ENCODE peak calls at places on chromosomes 6 and 20, in nine cellular contexts. One of them, this sample, is unnamed.

GRCh38 chr6:12937971-12938370 is 221.4 kb downstream of the PHACTR1 start:
- DNase-seq in stimulated activated CD8-positive, alpha-beta memory T cell treated with anti-CD3 and anti-CD28 coated beads, Interleukin-4, amount 100 ng/mL, for 4 hours: no peak
- DNase-seq in naive thymus-derived CD4-positive, alpha-beta T cell: no peak
- DNase-seq in Daoy: no peak
- DNase-seq in choroid plexus epithelial cell: no peak
- DNase-seq in prostate gland: no peak
- DNase-seq in CD8-positive, alpha-beta T cell: no peak
- DNase-seq in psoas muscle: no peak
- DNase-seq in HEK293T: no peak
- DNase-seq in this sample: no peak

GRCh38 chr6:133549252-133549925 is 308.2 kb downstream of the EYA4 start:
- DNase-seq in stimulated activated CD8-positive, alpha-beta memory T cell treated with anti-CD3 and anti-CD28 coated beads, Interleukin-4, amount 100 ng/mL, for 4 hours: no peak
- DNase-seq in naive thymus-derived CD4-positive, alpha-beta T cell: no peak
- DNase-seq in Daoy: no peak
- DNase-seq in choroid plexus epithelial cell: no peak
- DNase-seq in prostate gland: no peak
- DNase-seq in CD8-positive, alpha-beta T cell: no peak
- DNase-seq in psoas muscle: no peak
- DNase-seq in HEK293T: no peak
- DNase-seq in this sample: peak

GRCh38 chr6:32179746-32180405 is 1.7 kb downstream of the RNF5 start:
- DNase-seq in stimulated activated CD8-positive, alpha-beta memory T cell treated with anti-CD3 and anti-CD28 coated beads, Interleukin-4, amount 100 ng/mL, for 4 hours: no peak
- DNase-seq in naive thymus-derived CD4-positive, alpha-beta T cell: no peak
- DNase-seq in Daoy: no peak
- DNase-seq in choroid plexus epithelial cell: no peak
- DNase-seq in prostate gland: no peak
- DNase-seq in CD8-positive, alpha-beta T cell: no peak
- DNase-seq in psoas muscle: no peak
- DNase-seq in HEK293T: no peak
- DNase-seq in this sample: no peak

GRCh38 chr20:34215711-34216381 is 25.4 kb upstream of the ASIP start:
- DNase-seq in stimulated activated CD8-positive, alpha-beta memory T cell treated with anti-CD3 and anti-CD28 coated beads, Interleukin-4, amount 100 ng/mL, for 4 hours: peak
- DNase-seq in naive thymus-derived CD4-positive, alpha-beta T cell: peak
- DNase-seq in Daoy: peak
- DNase-seq in choroid plexus epithelial cell: peak
- DNase-seq in prostate gland: peak
- DNase-seq in CD8-positive, alpha-beta T cell: peak
- DNase-seq in psoas muscle: peak
- DNase-seq in HEK293T: peak
- DNase-seq in this sample: peak

GRCh38 chr20:46330072-46330763 is 21.9 kb upstream of the CDH22 start:
- DNase-seq in stimulated activated CD8-positive, alpha-beta memory T cell treated with anti-CD3 and anti-CD28 coated beads, Interleukin-4, amount 100 ng/mL, for 4 hours: no peak
- DNase-seq in naive thymus-derived CD4-positive, alpha-beta T cell: no peak
- DNase-seq in Daoy: no peak
- DNase-seq in choroid plexus epithelial cell: no peak
- DNase-seq in prostate gland: peak
- DNase-seq in CD8-positive, alpha-beta T cell: no peak
- DNase-seq in psoas muscle: no peak
- DNase-seq in HEK293T: no peak
- DNase-seq in this sample: no peak

GRCh38 chr6:23633986-23634385 is 492.0 kb upstream of the NRSN1 start:
- DNase-seq in stimulated activated CD8-positive, alpha-beta memory T cell treated with anti-CD3 and anti-CD28 coated beads, Interleukin-4, amount 100 ng/mL, for 4 hours: no peak
- DNase-seq in naive thymus-derived CD4-positive, alpha-beta T cell: no peak
- DNase-seq in Daoy: no peak
- DNase-seq in choroid plexus epithelial cell: no peak
- DNase-seq in prostate gland: no peak
- DNase-seq in CD8-positive, alpha-beta T cell: no peak
- DNase-seq in psoas muscle: no peak
- DNase-seq in HEK293T: no peak
- DNase-seq in this sample: no peak

GRCh38 chr20:19543114-19543513 is 214.9 kb upstream of the RIN2 start:
- DNase-seq in stimulated activated CD8-positive, alpha-beta memory T cell treated with anti-CD3 and anti-CD28 coated beads, Interleukin-4, amount 100 ng/mL, for 4 hours: no peak
- DNase-seq in naive thymus-derived CD4-positive, alpha-beta T cell: peak
- DNase-seq in Daoy: no peak
- DNase-seq in choroid plexus epithelial cell: no peak
- DNase-seq in prostate gland: no peak
- DNase-seq in CD8-positive, alpha-beta T cell: no peak
- DNase-seq in psoas muscle: no peak
- DNase-seq in HEK293T: no peak
- DNase-seq in this sample: no peak

GRCh38 chr6:130676077-130676772 is 151.0 kb upstream of the SMLR1 start:
- DNase-seq in stimulated activated CD8-positive, alpha-beta memory T cell treated with anti-CD3 and anti-CD28 coated beads, Interleukin-4, amount 100 ng/mL, for 4 hours: no peak
- DNase-seq in naive thymus-derived CD4-positive, alpha-beta T cell: no peak
- DNase-seq in Daoy: no peak
- DNase-seq in choroid plexus epithelial cell: peak
- DNase-seq in prostate gland: no peak
- DNase-seq in CD8-positive, alpha-beta T cell: no peak
- DNase-seq in psoas muscle: no peak
- DNase-seq in HEK293T: no peak
- DNase-seq in this sample: no peak

GRCh38 chr6:112087916-112088315 is 525 bp downstream of the FAM229B start:
- DNase-seq in stimulated activated CD8-positive, alpha-beta memory T cell treated with anti-CD3 and anti-CD28 coated beads, Interleukin-4, amount 100 ng/mL, for 4 hours: no peak
- DNase-seq in naive thymus-derived CD4-positive, alpha-beta T cell: no peak
- DNase-seq in Daoy: no peak
- DNase-seq in choroid plexus epithelial cell: peak
- DNase-seq in prostate gland: no peak
- DNase-seq in CD8-positive, alpha-beta T cell: no peak
- DNase-seq in psoas muscle: no peak
- DNase-seq in HEK293T: no peak
- DNase-seq in this sample: no peak

GRCh38 chr6:167789358-167789757 is 37.4 kb upstream of the AFDN start:
- DNase-seq in stimulated activated CD8-positive, alpha-beta memory T cell treated with anti-CD3 and anti-CD28 coated beads, Interleukin-4, amount 100 ng/mL, for 4 hours: no peak
- DNase-seq in naive thymus-derived CD4-positive, alpha-beta T cell: no peak
- DNase-seq in Daoy: no peak
- DNase-seq in choroid plexus epithelial cell: no peak
- DNase-seq in prostate gland: no peak
- DNase-seq in CD8-positive, alpha-beta T cell: no peak
- DNase-seq in psoas muscle: no peak
- DNase-seq in HEK293T: no peak
- DNase-seq in this sample: no peak

GRCh38 chr6:125357515-125358256 is 55.9 kb upstream of the HDDC2 start:
- DNase-seq in stimulated activated CD8-positive, alpha-beta memory T cell treated with anti-CD3 and anti-CD28 coated beads, Interleukin-4, amount 100 ng/mL, for 4 hours: no peak
- DNase-seq in naive thymus-derived CD4-positive, alpha-beta T cell: peak
- DNase-seq in Daoy: peak
- DNase-seq in choroid plexus epithelial cell: peak
- DNase-seq in prostate gland: no peak
- DNase-seq in CD8-positive, alpha-beta T cell: no peak
- DNase-seq in psoas muscle: no peak
- DNase-seq in HEK293T: no peak
- DNase-seq in this sample: no peak

GRCh38 chr6:134077301-134077700 is 24.9 kb upstream of the SLC2A12 start:
- DNase-seq in stimulated activated CD8-positive, alpha-beta memory T cell treated with anti-CD3 and anti-CD28 coated beads, Interleukin-4, amount 100 ng/mL, for 4 hours: no peak
- DNase-seq in naive thymus-derived CD4-positive, alpha-beta T cell: no peak
- DNase-seq in Daoy: peak
- DNase-seq in choroid plexus epithelial cell: peak
- DNase-seq in prostate gland: no peak
- DNase-seq in CD8-positive, alpha-beta T cell: no peak
- DNase-seq in psoas muscle: no peak
- DNase-seq in HEK293T: no peak
- DNase-seq in this sample: no peak

GRCh38 chr6:30169658-30170614 is 6.6 kb downstream of the TRIM15 start:
- DNase-seq in stimulated activated CD8-positive, alpha-beta memory T cell treated with anti-CD3 and anti-CD28 coated beads, Interleukin-4, amount 100 ng/mL, for 4 hours: no peak
- DNase-seq in naive thymus-derived CD4-positive, alpha-beta T cell: peak
- DNase-seq in Daoy: peak
- DNase-seq in choroid plexus epithelial cell: peak
- DNase-seq in prostate gland: no peak
- DNase-seq in CD8-positive, alpha-beta T cell: no peak
- DNase-seq in psoas muscle: no peak
- DNase-seq in HEK293T: peak
- DNase-seq in this sample: peak

GRCh38 chr6:67331304-67331703 is 1303.8 kb upstream of the ADGRB3 start:
- DNase-seq in stimulated activated CD8-positive, alpha-beta memory T cell treated with anti-CD3 and anti-CD28 coated beads, Interleukin-4, amount 100 ng/mL, for 4 hours: no peak
- DNase-seq in naive thymus-derived CD4-positive, alpha-beta T cell: no peak
- DNase-seq in Daoy: no peak
- DNase-seq in choroid plexus epithelial cell: peak
- DNase-seq in prostate gland: no peak
- DNase-seq in CD8-positive, alpha-beta T cell: no peak
- DNase-seq in psoas muscle: no peak
- DNase-seq in HEK293T: no peak
- DNase-seq in this sample: no peak

GRCh38 chr20:20520776-20521175 is 152.9 kb downstream of the INSM1 start:
- DNase-seq in stimulated activated CD8-positive, alpha-beta memory T cell treated with anti-CD3 and anti-CD28 coated beads, Interleukin-4, amount 100 ng/mL, for 4 hours: no peak
- DNase-seq in naive thymus-derived CD4-positive, alpha-beta T cell: no peak
- DNase-seq in Daoy: peak
- DNase-seq in choroid plexus epithelial cell: peak
- DNase-seq in prostate gland: no peak
- DNase-seq in CD8-positive, alpha-beta T cell: no peak
- DNase-seq in psoas muscle: no peak
- DNase-seq in HEK293T: no peak
- DNase-seq in this sample: no peak

GRCh38 chr20:24933266-24933908 is 15.7 kb upstream of the CST7 start:
- DNase-seq in stimulated activated CD8-positive, alpha-beta memory T cell treated with anti-CD3 and anti-CD28 coated beads, Interleukin-4, amount 100 ng/mL, for 4 hours: no peak
- DNase-seq in naive thymus-derived CD4-positive, alpha-beta T cell: no peak
- DNase-seq in Daoy: no peak
- DNase-seq in choroid plexus epithelial cell: no peak
- DNase-seq in prostate gland: no peak
- DNase-seq in CD8-positive, alpha-beta T cell: no peak
- DNase-seq in psoas muscle: no peak
- DNase-seq in HEK293T: no peak
- DNase-seq in this sample: no peak

GRCh38 chr6:1917628-1918371 is 308.1 kb downstream of the FOXC1 start:
- DNase-seq in stimulated activated CD8-positive, alpha-beta memory T cell treated with anti-CD3 and anti-CD28 coated beads, Interleukin-4, amount 100 ng/mL, for 4 hours: no peak
- DNase-seq in naive thymus-derived CD4-positive, alpha-beta T cell: no peak
- DNase-seq in Daoy: peak
- DNase-seq in choroid plexus epithelial cell: peak
- DNase-seq in prostate gland: no peak
- DNase-seq in CD8-positive, alpha-beta T cell: no peak
- DNase-seq in psoas muscle: no peak
- DNase-seq in HEK293T: no peak
- DNase-seq in this sample: peak

GRCh38 chr20:34947336-34947735 is 8.3 kb downstream of the GSS start:
- DNase-seq in stimulated activated CD8-positive, alpha-beta memory T cell treated with anti-CD3 and anti-CD28 coated beads, Interleukin-4, amount 100 ng/mL, for 4 hours: no peak
- DNase-seq in naive thymus-derived CD4-positive, alpha-beta T cell: no peak
- DNase-seq in Daoy: no peak
- DNase-seq in choroid plexus epithelial cell: no peak
- DNase-seq in prostate gland: no peak
- DNase-seq in CD8-positive, alpha-beta T cell: no peak
- DNase-seq in psoas muscle: no peak
- DNase-seq in HEK293T: no peak
- DNase-seq in this sample: no peak

GRCh38 chr6:138430361-138431145 is 26.5 kb downstream of the HEBP2 start:
- DNase-seq in stimulated activated CD8-positive, alpha-beta memory T cell treated with anti-CD3 and anti-CD28 coated beads, Interleukin-4, amount 100 ng/mL, for 4 hours: no peak
- DNase-seq in naive thymus-derived CD4-positive, alpha-beta T cell: no peak
- DNase-seq in Daoy: no peak
- DNase-seq in choroid plexus epithelial cell: no peak
- DNase-seq in prostate gland: no peak
- DNase-seq in CD8-positive, alpha-beta T cell: no peak
- DNase-seq in psoas muscle: no peak
- DNase-seq in HEK293T: no peak
- DNase-seq in this sample: no peak

GRCh38 chr6:38103921-38104320 is 284.4 kb downstream of the ZFAND3 start:
- DNase-seq in stimulated activated CD8-positive, alpha-beta memory T cell treated with anti-CD3 and anti-CD28 coated beads, Interleukin-4, amount 100 ng/mL, for 4 hours: no peak
- DNase-seq in naive thymus-derived CD4-positive, alpha-beta T cell: no peak
- DNase-seq in Daoy: no peak
- DNase-seq in choroid plexus epithelial cell: no peak
- DNase-seq in prostate gland: no peak
- DNase-seq in CD8-positive, alpha-beta T cell: no peak
- DNase-seq in psoas muscle: no peak
- DNase-seq in HEK293T: no peak
- DNase-seq in this sample: no peak

GRCh38 chr6:31580807-31581437 is 1.3 kb downstream of the LTB start:
- DNase-seq in stimulated activated CD8-positive, alpha-beta memory T cell treated with anti-CD3 and anti-CD28 coated beads, Interleukin-4, amount 100 ng/mL, for 4 hours: peak
- DNase-seq in naive thymus-derived CD4-positive, alpha-beta T cell: peak
- DNase-seq in Daoy: peak
- DNase-seq in choroid plexus epithelial cell: peak
- DNase-seq in prostate gland: peak
- DNase-seq in CD8-positive, alpha-beta T cell: peak
- DNase-seq in psoas muscle: peak
- DNase-seq in HEK293T: peak
- DNase-seq in this sample: peak

GRCh38 chr6:109383438-109383940 is 1.2 kb upstream of the CD164 start:
- DNase-seq in stimulated activated CD8-positive, alpha-beta memory T cell treated with anti-CD3 and anti-CD28 coated beads, Interleukin-4, amount 100 ng/mL, for 4 hours: no peak
- DNase-seq in naive thymus-derived CD4-positive, alpha-beta T cell: no peak
- DNase-seq in Daoy: no peak
- DNase-seq in choroid plexus epithelial cell: no peak
- DNase-seq in prostate gland: no peak
- DNase-seq in CD8-positive, alpha-beta T cell: no peak
- DNase-seq in psoas muscle: no peak
- DNase-seq in HEK293T: no peak
- DNase-seq in this sample: no peak

GRCh38 chr20:54062812-54063280 is 7.5 kb downstream of the BCAS1 start:
- DNase-seq in stimulated activated CD8-positive, alpha-beta memory T cell treated with anti-CD3 and anti-CD28 coated beads, Interleukin-4, amount 100 ng/mL, for 4 hours: no peak
- DNase-seq in naive thymus-derived CD4-positive, alpha-beta T cell: peak
- DNase-seq in Daoy: peak
- DNase-seq in choroid plexus epithelial cell: peak
- DNase-seq in prostate gland: no peak
- DNase-seq in CD8-positive, alpha-beta T cell: no peak
- DNase-seq in psoas muscle: no peak
- DNase-seq in HEK293T: peak
- DNase-seq in this sample: peak